ENCODE peak calls at places on chromosomes 4 and X, in nine cellular contexts. B, C, W, X, D, O, S, K and Y are unnamed samples.
A peak's percentile ranks its signal among the peaks of the same experiment; 100 is the strongest.

GRCh38 chr4:18846313-18846712 is 824.8 kb upstream of the LCORL start:
- DNase-seq in S (no peak), C (no peak), B (no peak), O (no peak), X (no peak), W (no peak), D (no peak), K (no peak), Y (no peak)

GRCh38 chr4:181536196-181536746 is 706.9 kb upstream of the TENM3 start:
- DNase-seq in D (no peak), O (no peak), X (no peak), W (no peak), S (no peak), B (no peak), K (no peak), C (no peak), Y (no peak)

GRCh38 chr4:46937493-46937892 is 28.4 kb upstream of the COX7B2 start:
- DNase-seq in B (peak; percentile 2), S (no peak), K (no peak), O (no peak), W (no peak), D (no peak), C (no peak), X (no peak), Y (no peak)

GRCh38 chr4:185626798-185627197 is 91.5 kb upstream of the PDLIM3 start:
- DNase-seq in S (no peak), B (no peak), C (no peak), K (no peak), D (no peak), X (no peak), W (no peak), O (no peak), Y (no peak)

GRCh38 chrX:44828008-44828605 is 15.7 kb upstream of the DUSP21 start:
- DNase-seq in X (no peak), C (peak; percentile 32), K (no peak), W (no peak), S (no peak), B (peak; percentile 78), O (peak; percentile 21), D (no peak), Y (no peak)

GRCh38 chr4:931194-931959 is 739 bp downstream of the GAK start:
- DNase-seq in B (peak; percentile 90), W (peak; percentile 13), K (no peak), D (no peak), O (no peak), S (no peak), X (no peak), C (no peak), Y (peak; percentile 15)

GRCh38 chrX:41935827-41936226 is 12.5 kb upstream of the CASK start:
- DNase-seq in K (no peak), C (no peak), W (no peak), X (no peak), O (no peak), D (no peak), S (no peak), B (no peak), Y (no peak)

GRCh38 chrX:9110808-9111207 is 76.9 kb upstream of the FAM9B start:
- DNase-seq in W (no peak), D (no peak), C (no peak), K (no peak), O (no peak), S (no peak), X (no peak), B (no peak), Y (no peak)

GRCh38 chr4:41882622-41883347 is 52.4 kb upstream of the TMEM33 start:
- DNase-seq in S (no peak), O (no peak), K (peak; percentile 80), C (no peak), D (peak; percentile 89), X (peak; percentile 72), W (peak; percentile 38), B (peak; percentile 59), Y (peak; percentile 10)

GRCh38 chr4:189267312-189267965 is 673.2 kb upstream of the FRG1 start:
- DNase-seq in D (no peak), X (no peak), W (no peak), K (no peak), O (no peak), B (no peak), C (no peak), S (no peak), Y (no peak)

GRCh38 chr4:184895012-184895795 is 69.4 kb upstream of the ACSL1 start:
- DNase-seq in D (no peak), X (no peak), K (no peak), C (no peak), S (no peak), B (no peak), W (no peak), O (no peak), Y (no peak)

GRCh38 chr4:130393246-130394041 is 1297.5 kb downstream of the C4orf33 start:
- DNase-seq in S (no peak), O (no peak), X (peak; percentile 30), W (no peak), K (no peak), C (no peak), B (peak; percentile 2), D (no peak), Y (no peak)

GRCh38 chr4:41969666-41970065 is 11.9 kb upstream of the DCAF4L1 start:
- DNase-seq in C (no peak), S (no peak), X (no peak), O (no peak), B (no peak), W (no peak), D (no peak), K (no peak), Y (no peak)

GRCh38 chr4:126734465-126734864 is 898.3 kb upstream of the INTU start:
- DNase-seq in C (no peak), K (no peak), O (no peak), W (no peak), S (no peak), X (no peak), B (no peak), D (no peak), Y (no peak)

GRCh38 chrX:281166-281999 is at the start of gene PLCXD1:
- DNase-seq in S (no peak), B (peak; percentile 28), D (peak; percentile 76), X (peak; percentile 50), K (peak; percentile 97), O (no peak), W (peak; percentile 73), C (no peak), Y (no peak)

GRCh38 chrX:9805956-9806355 is 19.7 kb downstream of the SHROOM2 start:
- DNase-seq in S (no peak), O (no peak), X (no peak), D (peak; percentile 8), C (no peak), W (no peak), B (no peak), K (no peak), Y (no peak)

GRCh38 chr4:189261475-189261874 is 679.2 kb upstream of the FRG1 start:
- DNase-seq in X (no peak), D (no peak), O (no peak), B (no peak), S (no peak), C (no peak), W (no peak), K (no peak), Y (no peak)

GRCh38 chr4:138163171-138163570 is 79.0 kb downstream of the SLC7A11 start:
- DNase-seq in S (no peak), O (no peak), K (no peak), B (no peak), X (no peak), W (no peak), C (no peak), D (no peak), Y (no peak)

GRCh38 chrX:130741151-130741550 is 161.9 kb downstream of the ENOX2 start:
- DNase-seq in K (no peak), B (no peak), S (no peak), D (no peak), C (no peak), X (no peak), W (no peak), O (no peak), Y (no peak)

GRCh38 chrX:9357500-9358139 is 107.2 kb upstream of the TBL1X start:
- DNase-seq in K (no peak), O (no peak), S (no peak), W (no peak), C (no peak), X (no peak), B (no peak), D (peak; percentile 5), Y (no peak)

GRCh38 chr4:36326610-36327009 is 45.2 kb downstream of the DTHD1 start:
- DNase-seq in S (no peak), C (no peak), O (no peak), W (no peak), B (no peak), X (no peak), K (no peak), D (no peak), Y (no peak)
- H3K4me3 ChIP-seq in S (no peak overlapping the region), C (no peak overlapping the region), O (no peak overlapping the region), W (no peak overlapping the region), B (no peak overlapping the region), X (no peak overlapping the region), K (no peak overlapping the region), D (no peak overlapping the region), Y (no peak overlapping the region)

DNA sequence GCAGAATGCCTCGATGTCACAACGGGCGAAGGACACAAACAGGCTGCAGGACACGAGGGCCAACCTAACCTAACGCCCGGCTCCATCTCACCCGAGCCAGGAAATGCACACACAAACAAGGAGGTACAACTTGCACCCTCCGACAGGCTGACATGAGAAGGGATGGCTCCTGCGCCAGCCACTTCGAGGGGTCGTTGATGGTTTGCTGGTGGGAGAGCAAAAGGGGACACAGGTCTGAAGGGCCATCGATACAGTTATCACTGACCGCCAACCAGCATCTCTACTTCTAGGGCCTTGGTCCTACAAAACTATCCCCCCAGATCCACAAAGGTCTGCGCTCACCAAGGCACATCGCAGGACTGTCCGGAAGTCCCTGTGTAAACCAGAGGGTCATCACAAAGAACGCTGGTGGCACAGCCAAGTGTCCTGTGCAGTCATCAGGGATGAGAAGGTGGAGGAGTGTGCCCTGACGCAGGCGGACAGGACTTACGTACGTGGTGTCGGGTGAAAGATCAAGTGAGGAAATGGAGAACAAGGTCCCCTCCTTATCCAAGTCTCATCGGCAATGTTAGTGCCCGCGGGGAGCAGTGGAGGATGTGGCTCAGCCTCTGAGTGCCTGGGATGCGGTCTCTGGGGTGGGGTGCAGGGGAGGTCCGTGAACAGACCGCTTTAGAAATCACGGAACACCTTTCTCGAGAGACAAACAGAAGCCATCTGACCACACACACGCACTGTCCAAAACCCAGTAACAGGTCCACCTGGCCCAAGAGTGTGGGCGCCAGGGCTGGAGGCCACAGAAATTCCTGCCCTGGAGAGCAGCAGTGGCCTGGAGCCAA is 7.0 kb downstream of the MXD4 start:
- DNase-seq in B (no peak), C (no peak), S (no peak), K (peak; percentile 41), D (peak; percentile 61), X (peak; percentile 69), W (no peak), O (no peak), Y (no peak)
- H3K4me3 ChIP-seq in B (no peak overlapping the region), C (no peak overlapping the region), S (peak overlapping the region; percentile 34), K (no peak overlapping the region), D (no peak overlapping the region), X (no peak overlapping the region), W (no peak overlapping the region), O (no peak overlapping the region), Y (no peak overlapping the region)

GRCh38 chrX:52576946-52577345 is 60.1 kb upstream of the XAGE1B start:
- DNase-seq in K (peak; percentile 52), O (no peak), S (no peak), C (no peak), D (no peak), W (peak; percentile 8), X (peak; percentile 53), B (no peak), Y (no peak)
- H3K4me3 ChIP-seq in K (no peak overlapping the region), O (peak overlapping the region; percentile 33), S (peak overlapping the region; percentile 8), C (no peak overlapping the region), D (no peak overlapping the region), W (no peak overlapping the region), X (no peak overlapping the region), B (no peak overlapping the region), Y (no peak overlapping the region)

GRCh38 chr4:6575503-6576240 is 683 bp downstream of the MAN2B2 start:
- DNase-seq in S (no peak), X (no peak), C (no peak), D (no peak), O (no peak), B (no peak), W (no peak), K (no peak), Y (no peak)
- H3K4me3 ChIP-seq in S (peak overlapping the region; percentile 99), X (peak overlapping the region; percentile 73), C (peak overlapping the region; percentile 60), D (peak overlapping the region; percentile 93), O (peak overlapping the region; percentile 86), B (peak overlapping the region; percentile 92), W (peak overlapping the region; percentile 88), K (peak overlapping the region; percentile 89), Y (peak overlapping the region; percentile 64)